ENCODE peak calls at places on chromosome 1, in four cellular contexts. One of them, this sample, is unnamed.

GRCh38 chr1:76260279-76260678 is 185.7 kb downstream of the ST6GALNAC3 start:
- DNase-seq in brain microvascular endothelial cell: no peak
- DNase-seq in CD8-positive, alpha-beta T cell: no peak
- DNase-seq in tibial artery: no peak
- DNase-seq in this sample: no peak

GRCh38 chr1:216983823-216984222 is 260.6 kb upstream of the ESRRG start:
- DNase-seq in CD8-positive, alpha-beta T cell: no peak
- DNase-seq in tibial artery: no peak
- DNase-seq in brain microvascular endothelial cell: no peak
- DNase-seq in this sample: no peak

GRCh38 chr1:205294175-205294913 is 27.2 kb downstream of the NUAK2 start:
- DNase-seq in CD8-positive, alpha-beta T cell: no peak
- DNase-seq in tibial artery: no peak
- DNase-seq in brain microvascular endothelial cell: peak
- DNase-seq in this sample: no peak

GRCh38 chr1:40855513-40855912 is 6.7 kb downstream of the CITED4 start:
- DNase-seq in tibial artery: no peak
- DNase-seq in brain microvascular endothelial cell: no peak
- DNase-seq in CD8-positive, alpha-beta T cell: no peak
- DNase-seq in this sample: no peak

GRCh38 chr1:116164890-116165176 is 53.6 kb downstream of the MAB21L3 start:
- DNase-seq in brain microvascular endothelial cell: no peak
- DNase-seq in CD8-positive, alpha-beta T cell: no peak
- DNase-seq in tibial artery: no peak
- DNase-seq in this sample: no peak

GRCh38 chr1:3369437-3370076 is 84.9 kb upstream of the ARHGEF16 start:
- DNase-seq in brain microvascular endothelial cell: peak
- DNase-seq in CD8-positive, alpha-beta T cell: no peak
- DNase-seq in tibial artery: peak
- DNase-seq in this sample: peak

GRCh38 chr1:91606546-91607078 is 106.0 kb downstream of the CDC7 start:
- DNase-seq in brain microvascular endothelial cell: no peak
- DNase-seq in tibial artery: no peak
- DNase-seq in CD8-positive, alpha-beta T cell: no peak
- DNase-seq in this sample: no peak

GRCh38 chr1:231044588-231044987 is 4.5 kb upstream of the FAM89A start:
- DNase-seq in brain microvascular endothelial cell: no peak
- DNase-seq in CD8-positive, alpha-beta T cell: no peak
- DNase-seq in tibial artery: no peak
- DNase-seq in this sample: no peak

GRCh38 chr1:31571340-31572295 is 4.7 kb upstream of the TINAGL1 start:
- DNase-seq in CD8-positive, alpha-beta T cell: no peak
- DNase-seq in tibial artery: no peak
- DNase-seq in brain microvascular endothelial cell: no peak
- DNase-seq in this sample: no peak
- H3K27ac ChIP-seq in CD8-positive, alpha-beta T cell: no peak
- H3K27ac ChIP-seq in tibial artery: peak
- H3K27ac ChIP-seq in brain microvascular endothelial cell: no peak
- H3K27ac ChIP-seq in this sample: no peak

DNA sequence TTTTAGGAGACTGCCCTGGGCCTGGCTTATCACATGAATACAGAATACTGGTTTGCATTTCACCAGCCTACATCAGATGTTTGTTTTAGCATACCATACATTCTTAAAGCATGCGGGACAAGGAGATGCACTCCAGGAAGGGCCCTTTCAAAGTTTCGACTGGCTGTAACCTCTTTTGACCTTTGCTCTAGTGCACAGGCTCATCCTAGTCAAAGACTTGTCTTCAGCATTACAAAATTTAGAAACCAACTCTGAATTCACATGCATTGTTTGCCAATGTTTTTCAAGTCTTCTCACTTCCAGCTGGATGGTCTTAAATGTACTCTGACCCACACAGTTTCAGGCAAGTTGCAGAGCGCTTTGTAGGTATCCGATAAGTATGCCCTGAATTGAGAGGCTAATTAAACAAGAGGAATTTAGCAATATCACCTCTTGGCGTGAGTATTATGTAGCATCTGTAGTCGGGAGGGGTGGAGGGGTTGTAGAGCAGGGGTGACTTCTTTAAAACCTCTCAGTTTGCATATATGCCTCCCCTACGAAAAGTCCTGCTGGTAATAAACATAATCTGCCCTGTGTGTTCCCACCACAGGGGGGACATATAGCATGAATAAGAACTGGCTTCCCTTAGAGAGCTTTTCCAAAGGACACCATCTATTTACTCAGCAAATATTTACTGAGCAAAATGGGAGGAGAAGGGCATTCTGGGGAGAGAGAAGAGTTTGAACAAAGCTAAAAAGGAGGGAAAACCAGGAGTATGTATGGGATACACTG is 24.4 kb upstream of the AHCYL1 start:
- DNase-seq in CD8-positive, alpha-beta T cell: no peak
- DNase-seq in tibial artery: no peak
- DNase-seq in brain microvascular endothelial cell: peak
- DNase-seq in this sample: no peak
- H3K27ac ChIP-seq in CD8-positive, alpha-beta T cell: no peak
- H3K27ac ChIP-seq in tibial artery: peak
- H3K27ac ChIP-seq in brain microvascular endothelial cell: peak
- H3K27ac ChIP-seq in this sample: no peak

DNA sequence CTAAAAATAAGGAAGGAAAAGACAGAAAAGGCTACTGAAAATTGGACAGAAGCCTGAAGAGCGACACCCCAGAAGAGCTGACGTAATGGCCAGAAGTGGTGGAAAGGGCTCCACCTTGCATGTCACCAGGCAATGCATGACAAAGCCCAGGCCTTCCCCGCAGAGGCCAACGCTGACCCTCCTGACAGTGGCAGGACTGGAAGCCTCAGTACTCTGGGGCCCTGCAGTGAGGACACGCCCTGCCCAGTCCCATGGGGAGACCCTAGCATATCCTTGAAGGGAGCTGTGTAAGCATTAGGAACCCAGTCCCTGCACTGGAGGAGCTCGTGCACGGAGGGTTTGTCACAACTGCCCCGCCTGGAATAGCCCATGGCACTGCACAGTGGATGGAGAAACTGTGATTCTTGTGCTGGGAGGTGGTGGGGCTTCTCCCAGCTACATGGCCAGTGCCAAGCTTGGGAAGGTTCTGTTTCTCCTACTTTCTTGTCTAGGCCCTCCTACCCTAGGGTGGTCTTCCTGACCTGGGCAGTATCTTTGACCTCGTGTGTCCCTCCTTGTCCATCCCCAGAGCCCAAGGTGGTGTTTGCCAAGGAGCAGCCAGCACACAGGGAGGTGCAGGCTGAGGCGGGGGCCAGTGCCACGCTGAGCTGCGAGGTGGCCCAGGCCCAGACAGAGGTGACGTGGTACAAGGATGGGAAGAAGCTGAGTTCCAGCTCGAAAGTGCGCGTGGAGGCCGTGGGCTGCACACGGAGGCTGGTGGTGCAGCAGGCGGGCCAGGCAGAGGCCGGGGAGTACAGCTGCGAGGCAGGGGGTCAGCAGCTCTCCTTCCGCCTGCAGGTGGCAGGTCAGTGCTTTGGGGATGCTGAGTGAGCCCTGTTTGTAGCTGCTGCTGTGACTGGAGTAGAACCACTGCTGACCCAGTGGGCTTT is 60.4 kb downstream of the OBSCN start:
- DNase-seq in tibial artery: no peak
- DNase-seq in CD8-positive, alpha-beta T cell: no peak
- DNase-seq in brain microvascular endothelial cell: no peak
- DNase-seq in this sample: no peak
- H3K27ac ChIP-seq in tibial artery: no peak
- H3K27ac ChIP-seq in CD8-positive, alpha-beta T cell: no peak
- H3K27ac ChIP-seq in brain microvascular endothelial cell: no peak
- H3K27ac ChIP-seq in this sample: no peak

DNA sequence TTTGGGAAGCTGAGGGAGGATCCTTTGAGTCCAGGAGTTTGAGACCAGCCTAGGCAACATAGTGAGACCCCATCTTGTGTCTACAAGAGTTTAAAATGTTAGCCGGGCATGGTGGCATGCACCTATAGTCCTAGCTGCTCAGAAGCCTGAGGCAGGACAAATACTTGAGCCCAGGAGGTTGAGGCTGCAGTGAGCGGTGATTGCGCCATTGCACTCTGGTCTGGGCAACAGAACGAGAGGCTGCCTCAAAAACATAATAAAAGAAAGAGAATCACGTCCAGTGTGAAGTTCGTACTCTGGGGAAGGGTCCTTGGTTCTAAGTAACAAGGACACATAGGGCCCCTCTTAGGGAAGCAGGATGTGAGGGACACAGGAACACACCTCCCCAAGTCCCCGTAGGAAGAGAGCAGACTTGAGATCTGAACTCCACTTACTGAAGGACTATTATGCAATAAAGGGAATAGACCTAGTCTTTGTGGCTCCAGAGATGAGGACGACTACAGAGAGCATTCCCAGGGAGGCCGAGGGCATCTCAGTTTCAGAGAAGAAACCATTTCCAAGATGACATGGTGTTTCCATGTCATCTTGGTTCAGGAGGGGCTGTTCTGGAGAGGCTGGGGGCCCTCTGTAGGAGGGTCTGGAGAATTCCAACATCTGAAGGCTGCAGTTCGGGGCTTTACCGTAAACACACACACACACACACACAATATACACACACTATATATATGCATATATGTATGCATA is 10.8 kb upstream of the ENO1 start:
- DNase-seq in CD8-positive, alpha-beta T cell: no peak
- DNase-seq in tibial artery: no peak
- DNase-seq in brain microvascular endothelial cell: no peak
- DNase-seq in this sample: no peak
- H3K27ac ChIP-seq in CD8-positive, alpha-beta T cell: no peak
- H3K27ac ChIP-seq in tibial artery: peak
- H3K27ac ChIP-seq in brain microvascular endothelial cell: no peak
- H3K27ac ChIP-seq in this sample: no peak

GRCh38 chr1:228154685-228155571 is 5.2 kb downstream of the GJC2 start:
- DNase-seq in CD8-positive, alpha-beta T cell: peak
- DNase-seq in tibial artery: peak
- DNase-seq in brain microvascular endothelial cell: no peak
- DNase-seq in this sample: no peak
- H3K27ac ChIP-seq in CD8-positive, alpha-beta T cell: no peak
- H3K27ac ChIP-seq in tibial artery: no peak
- H3K27ac ChIP-seq in brain microvascular endothelial cell: no peak
- H3K27ac ChIP-seq in this sample: peak

DNA sequence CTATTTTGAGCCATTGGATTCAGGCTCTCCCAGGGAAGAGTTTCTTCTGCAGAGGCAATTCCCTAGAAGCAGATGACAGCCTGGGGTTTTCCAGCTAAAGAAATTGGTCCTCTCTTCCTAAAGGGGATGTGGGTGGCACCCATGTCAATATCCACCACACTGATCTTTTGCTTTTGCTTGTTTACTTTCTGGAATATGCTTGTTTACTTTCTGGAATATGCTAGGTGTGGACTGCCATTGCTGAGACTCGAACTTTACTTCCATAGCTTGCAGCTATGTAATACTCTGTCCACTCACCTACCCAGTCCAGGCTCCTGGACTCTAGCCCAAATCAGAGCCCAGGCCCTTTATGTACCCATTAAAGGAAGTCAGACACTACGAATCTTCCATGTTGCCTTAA is 92.1 kb upstream of the SMYD2 start:
- DNase-seq in tibial artery: no peak
- DNase-seq in CD8-positive, alpha-beta T cell: no peak
- DNase-seq in brain microvascular endothelial cell: no peak
- DNase-seq in this sample: no peak
- H3K27ac ChIP-seq in tibial artery: no peak
- H3K27ac ChIP-seq in CD8-positive, alpha-beta T cell: no peak
- H3K27ac ChIP-seq in brain microvascular endothelial cell: no peak
- H3K27ac ChIP-seq in this sample: no peak

GRCh38 chr1:214028095-214028494 is 40.3 kb downstream of the PROX1 start:
- DNase-seq in CD8-positive, alpha-beta T cell: no peak
- DNase-seq in brain microvascular endothelial cell: no peak
- DNase-seq in tibial artery: no peak
- DNase-seq in this sample: no peak
- H3K27ac ChIP-seq in CD8-positive, alpha-beta T cell: no peak
- H3K27ac ChIP-seq in brain microvascular endothelial cell: no peak
- H3K27ac ChIP-seq in tibial artery: no peak
- H3K27ac ChIP-seq in this sample: peak

This sample was measured in substantia nigra.